ENCODE peak calls at places on chromosome 12, in eight cellular contexts. U is aorta, S is kidney, F is OCI-LY7, H is adrenal gland, J is mucosa of descending colon, V is prostate gland, Q is tibial nerve. C is an unnamed sample. For H3K4me1, the result is how much of the 10 kb centered on the place peaks cover.

GRCh38 chr12:114659084-114659483 is 24.9 kb downstream of the TBX3 start:
- DNase-seq in V (no peak), J (no peak), F (no peak), H (no peak), S (no peak), Q (no peak), U (no peak), C (no peak)

GRCh38 chr12:122106891-122107660 is 28.5 kb downstream of the MLXIP start:
- DNase-seq in Q (no peak), J (peak), U (no peak), V (no peak), S (no peak), F (no peak), H (no peak), C (no peak)

GRCh38 chr12:54596526-54596946 is 8.1 kb upstream of the PPP1R1A start:
- DNase-seq in J (peak), Q (peak), V (peak), H (peak), U (peak), F (peak), S (peak), C (peak)

GRCh38 chr12:98224584-98225221 is 290.7 kb upstream of the TMPO start:
- DNase-seq in V (no peak), J (no peak), Q (no peak), U (no peak), F (peak), S (no peak), H (no peak), C (no peak)

GRCh38 chr12:106417926-106418910 is 60.7 kb downstream of the POLR3B start:
- DNase-seq in V (no peak), J (no peak), Q (no peak), U (no peak), F (no peak), H (no peak), S (no peak), C (no peak)

GRCh38 chr12:114858388-114859146 is 174.6 kb upstream of the TBX3 start:
- DNase-seq in H (no peak), F (no peak), V (no peak), Q (no peak), S (no peak), J (no peak), U (no peak), C (no peak)

GRCh38 chr12:107133462-107133861 is 40.1 kb upstream of the CRY1 start:
- DNase-seq in Q (no peak), J (no peak), H (no peak), F (no peak), S (no peak), V (no peak), U (no peak), C (no peak)

GRCh38 chr12:1519642-1520041 is 74.7 kb downstream of the FBXL14 start:
- DNase-seq in S (no peak), V (no peak), F (no peak), H (no peak), J (peak), U (no peak), Q (no peak), C (no peak)

GRCh38 chr12:45354399-45354798 is 138.5 kb downstream of the ANO6 start:
- DNase-seq in S (no peak), H (no peak), V (no peak), F (no peak), Q (no peak), U (no peak), J (no peak), C (no peak)

GRCh38 chr12:31655208-31655607 is 4.3 kb upstream of the ETFBKMT start:
- DNase-seq in H (no peak), S (no peak), F (no peak), U (no peak), J (no peak), Q (no peak), V (no peak), C (no peak)

GRCh38 chr12:11829764-11830194 is 180.3 kb downstream of the ETV6 start:
- DNase-seq in J (no peak), H (peak), Q (no peak), V (no peak), U (no peak), S (no peak), F (no peak), C (no peak)
- H3K4me1 ChIP-seq in J (under half), H (half or more), Q (under half), V (under half), U (under half), S (under half), F (half or more), C (under half)

GRCh38 chr12:71162832-71163711 is 5.3 kb upstream of the TSPAN8 start:
- DNase-seq in H (no peak), S (no peak), J (no peak), Q (no peak), F (no peak), V (peak), U (no peak), C (no peak)
- H3K4me1 ChIP-seq in H (under half), S (under half), J (under half), Q (under half), F (under half), V (under half), U (under half), C (under half)

GRCh38 chr12:55724226-55724939 is 4.2 kb downstream of the RDH5 start:
- DNase-seq in J (peak), H (peak), F (peak), S (peak), V (peak), U (peak), Q (peak), C (peak)

GRCh38 chr12:55726911-55727310 is 1.9 kb downstream of the CD63 start:
- DNase-seq in J (no peak), H (no peak), S (peak), U (no peak), Q (no peak), V (no peak), F (no peak), C (no peak)

GRCh38 chr12:55723516-55724225 is 3.5 kb downstream of the RDH5 start:
- DNase-seq in J (no peak), V (no peak), H (no peak), Q (no peak), F (no peak), U (peak), S (no peak), C (no peak)

GRCh38 chr12:55724940-55725309 is 3.9 kb downstream of the CD63 start:
- DNase-seq in S (no peak), V (no peak), J (peak), Q (no peak), F (no peak), H (no peak), U (peak), C (no peak)

GRCh38 chr12:55725556-55725955 is 3.3 kb downstream of the CD63 start:
- DNase-seq in V (no peak), S (no peak), U (peak), H (no peak), F (no peak), J (no peak), Q (no peak), C (no peak)
- H3K4me1 ChIP-seq in V (under half), S (under half), U (under half), H (under half), F (under half), J (half or more), Q (half or more), C (under half)

DNA sequence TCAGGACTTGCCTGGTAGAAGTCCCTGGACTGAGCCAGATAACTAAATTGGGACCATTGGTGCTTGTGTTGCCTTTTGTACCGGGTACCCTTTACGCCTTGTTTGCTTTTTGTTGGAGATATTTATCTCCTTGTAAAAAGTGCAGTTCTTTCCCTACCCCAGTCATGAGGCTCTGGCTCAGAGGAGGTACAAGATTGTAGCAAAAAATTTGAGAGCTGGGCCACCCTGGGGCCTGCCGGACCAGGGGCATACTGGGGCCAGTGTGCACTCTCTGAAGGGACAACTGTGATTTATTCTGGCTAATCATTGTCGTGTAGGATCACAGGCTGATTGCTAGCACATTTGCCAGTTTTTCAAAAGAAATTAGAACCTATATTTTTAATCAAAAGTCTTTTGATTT is 13.2 kb downstream of the TPCN1 start:
- DNase-seq in J (no peak), U (peak), V (no peak), H (no peak), S (peak), F (no peak), Q (no peak), C (no peak)
- H3K4me1 ChIP-seq in J (under half), U (under half), V (under half), H (half or more), S (half or more), F (under half), Q (half or more), C (under half)

GRCh38 chr12:25975179-25975578 is 16.7 kb downstream of the RASSF8 start:
- DNase-seq in V (no peak), Q (no peak), S (no peak), U (no peak), H (no peak), J (no peak), F (no peak), C (no peak)
- H3K4me1 ChIP-seq in V (under half), Q (half or more), S (under half), U (under half), H (under half), J (under half), F (under half), C (under half)